ENCODE peak calls at places on chromosomes 11 and 22, in eight cellular contexts. H is spleen, Z is lower lobe of right lung, G is hepatocyte, F is body of pancreas, D is esophagus squamous epithelium, L is HCT116, J is IMR-90. I is an unnamed sample.
A peak's percentile ranks its signal among the peaks of the same experiment; 100 is the strongest.

GRCh38 chr11:61800331-61801281 is 7.9 kb downstream of the FEN1 start:
- DNase-seq in Z (no peak), H (no peak), J (peak; percentile 68), G (no peak), F (no peak), L (no peak), D (no peak), I (no peak)

GRCh38 chr22:32897400-32897799 is 95.9 kb downstream of the TIMP3 start:
- DNase-seq in F (no peak), L (no peak), G (peak; percentile 59), J (peak; percentile 43), Z (no peak), H (no peak), D (no peak), I (no peak)

GRCh38 chr22:23113847-23114720 is 27.7 kb downstream of the RSPH14 start:
- DNase-seq in J (no peak), L (no peak), D (no peak), G (no peak), Z (no peak), F (no peak), H (no peak), I (no peak)

GRCh38 chr22:45101828-45102227 is 61.9 kb upstream of the NUP50 start:
- DNase-seq in F (peak; percentile 54), D (no peak), G (peak; percentile 69), L (no peak), Z (peak; percentile 55), J (peak; percentile 72), H (peak; percentile 79), I (no peak)

GRCh38 chr11:27402450-27402849 is 39.4 kb upstream of the CCDC34 start:
- DNase-seq in G (no peak), D (no peak), H (no peak), J (no peak), F (no peak), Z (no peak), L (no peak), I (no peak)

GRCh38 chr11:120116966-120117365 is 20.9 kb downstream of the TRIM29 start:
- DNase-seq in H (no peak), J (no peak), F (no peak), L (no peak), Z (no peak), G (no peak), D (no peak), I (no peak)

GRCh38 chr11:93564895-93565294 is 21.7 kb upstream of the SMCO4 start:
- DNase-seq in F (no peak), H (no peak), D (no peak), Z (no peak), G (peak; percentile 22), L (no peak), J (no peak), I (no peak)

GRCh38 chr22:26722159-26722558 is 64.8 kb downstream of the MIAT start:
- DNase-seq in F (no peak), J (peak; percentile 63), D (no peak), Z (no peak), L (no peak), G (no peak), H (no peak), I (no peak)

GRCh38 chr11:116984589-116984988 is 113.6 kb downstream of the SIK3 start:
- DNase-seq in F (no peak), L (no peak), J (peak; percentile 98), Z (no peak), G (peak; percentile 17), H (no peak), D (no peak), I (no peak)

GRCh38 chr22:36379593-36380361 is 8.0 kb downstream of the MYH9 start:
- DNase-seq in F (no peak), H (peak; percentile 89), G (peak; percentile 13), J (peak; percentile 59), Z (no peak), L (no peak), D (no peak), I (peak; percentile 82)

GRCh38 chr11:115548878-115549528 is 44.8 kb upstream of the CADM1 start:
- DNase-seq in L (no peak), D (no peak), Z (no peak), H (no peak), F (peak; percentile 65), J (no peak), G (peak; percentile 86), I (no peak)

GRCh38 chr11:120217941-120218694 is 7.3 kb downstream of the OAF start:
- DNase-seq in G (no peak), H (no peak), L (no peak), F (peak; percentile 35), D (no peak), J (no peak), Z (no peak), I (no peak)

GRCh38 chr22:29043906-29044575 is 17.6 kb downstream of the C22orf31 start:
- DNase-seq in D (no peak), F (no peak), L (no peak), G (no peak), H (no peak), J (peak; percentile 66), Z (no peak), I (no peak)

GRCh38 chr11:109604506-109604905 is 182.5 kb downstream of the C11orf87 start:
- DNase-seq in J (no peak), G (no peak), L (no peak), H (no peak), D (no peak), F (no peak), Z (no peak), I (no peak)

GRCh38 chr11:7577883-7578242 is 64.1 kb downstream of the PPFIBP2 start:
- DNase-seq in H (no peak), J (peak; percentile 49), Z (no peak), D (no peak), F (no peak), L (no peak), G (peak; percentile 43), I (peak; percentile 55)

GRCh38 chr11:45885921-45886721 is 670 bp downstream of the MAPK8IP1 start:
- DNase-seq in G (no peak), J (no peak), D (no peak), L (no peak), Z (no peak), H (no peak), F (no peak), I (no peak)

GRCh38 chr11:21761000-21761399 is 431.9 kb upstream of the ANO5 start:
- DNase-seq in D (no peak), Z (no peak), H (no peak), L (no peak), G (no peak), F (no peak), J (no peak), I (no peak)

GRCh38 chr11:65293909-65294381 is 20.7 kb upstream of the CDC42EP2 start:
- DNase-seq in H (no peak), G (no peak), F (peak; percentile 47), D (no peak), L (no peak), J (no peak), Z (no peak), I (no peak)

GRCh38 chr11:60125962-60126585 is 37.6 kb downstream of the MS4A2 start:
- DNase-seq in H (no peak), J (no peak), Z (no peak), D (no peak), F (no peak), G (no peak), L (no peak), I (no peak)

GRCh38 chr11:118928870-118929495 is 3.3 kb upstream of the BCL9L start:
- DNase-seq in H (peak; percentile 92), G (peak; percentile 84), Z (peak; percentile 65), J (peak; percentile 41), F (peak; percentile 76), D (no peak), L (no peak), I (peak; percentile 81)

GRCh38 chr22:33678523-33678922 is 241.8 kb downstream of the LARGE1 start:
- DNase-seq in D (no peak), G (no peak), H (no peak), F (no peak), J (no peak), Z (no peak), L (no peak), I (no peak)

GRCh38 chr22:24443668-24444067 is 16.3 kb downstream of the ADORA2A start:
- DNase-seq in L (no peak), G (no peak), H (no peak), F (no peak), J (no peak), Z (no peak), D (no peak), I (no peak)

GRCh38 chr22:26168199-26168915 is 905 bp upstream of the SEZ6L start:
- DNase-seq in F (no peak), J (no peak), L (no peak), G (no peak), Z (no peak), D (no peak), H (no peak), I (no peak)

GRCh38 chr11:106234794-106235193 is 157.3 kb downstream of the AASDHPPT start:
- DNase-seq in J (no peak), D (no peak), H (no peak), L (no peak), Z (no peak), F (no peak), G (no peak), I (no peak)
- H3K9me3 ChIP-seq in J (no peaks in the 10 kb centered on the region), D (no peaks in the 10 kb centered on the region), H (peaks cover 7% of the 10 kb centered on the region), L (no peaks in the 10 kb centered on the region), Z (no peaks in the 10 kb centered on the region), F (no peaks in the 10 kb centered on the region), G (no peaks in the 10 kb centered on the region), I (no peaks in the 10 kb centered on the region)

GRCh38 chr22:46684706-46685105 is 53.3 kb downstream of the CERK start:
- DNase-seq in G (no peak), Z (no peak), L (no peak), H (no peak), J (no peak), F (peak; percentile 16), D (no peak), I (no peak)
- H3K9me3 ChIP-seq in G (no peaks in the 10 kb centered on the region), Z (no peaks in the 10 kb centered on the region), L (no peaks in the 10 kb centered on the region), H (no peaks in the 10 kb centered on the region), J (no peaks in the 10 kb centered on the region), F (no peaks in the 10 kb centered on the region), D (no peaks in the 10 kb centered on the region), I (no peaks in the 10 kb centered on the region)

DNA sequence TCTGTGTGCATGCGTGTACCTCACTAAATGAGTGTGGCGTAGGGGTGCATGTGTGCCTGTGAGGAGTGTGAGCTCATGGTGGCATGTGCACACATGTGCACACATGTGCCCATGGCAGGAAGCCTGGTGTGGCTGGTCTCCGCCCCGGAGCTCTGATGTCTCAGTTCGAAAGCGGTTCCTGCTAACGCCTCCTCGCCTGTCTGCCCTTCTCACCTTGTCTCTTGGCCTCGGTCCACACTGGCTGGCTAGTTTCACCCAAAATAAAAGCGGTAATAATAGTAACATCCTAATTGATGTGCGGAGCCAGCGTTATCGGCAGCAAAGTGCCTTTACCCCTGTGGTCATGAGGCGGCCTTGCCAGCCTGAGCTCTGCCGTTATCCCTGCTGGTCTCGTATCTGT is 1190.4 kb downstream of the BRD1 start:
- DNase-seq in F (no peak), G (no peak), J (no peak), L (no peak), Z (no peak), H (no peak), D (no peak), I (no peak)
- H3K9me3 ChIP-seq in F (no peaks in the 10 kb centered on the region), G (no peaks in the 10 kb centered on the region), J (peaks cover 35% of the 10 kb centered on the region), L (no peaks in the 10 kb centered on the region), Z (no peaks in the 10 kb centered on the region), H (no peaks in the 10 kb centered on the region), D (no peaks in the 10 kb centered on the region), I (no peaks in the 10 kb centered on the region)

DNA sequence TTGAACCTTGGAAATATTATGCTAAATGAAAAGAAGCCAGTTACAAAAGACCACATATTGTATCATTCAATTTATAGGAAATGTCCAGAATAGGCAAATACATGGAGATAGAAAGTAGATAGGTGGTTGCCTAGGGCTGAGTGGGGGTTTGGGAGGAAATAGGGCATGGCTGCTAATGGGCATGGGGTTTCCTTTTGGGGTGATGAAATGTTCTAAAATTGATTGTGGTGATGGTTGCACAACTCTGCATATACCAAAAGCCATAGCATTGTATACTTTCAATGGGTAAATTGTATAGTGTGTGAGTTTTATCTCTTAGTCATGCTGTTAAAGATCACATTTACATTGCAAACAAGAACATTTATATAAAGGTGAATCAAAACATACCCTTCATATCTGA is 48.7 kb downstream of the LDLRAD3 start:
- DNase-seq in D (no peak), J (no peak), F (no peak), H (no peak), Z (no peak), L (no peak), G (no peak), I (no peak)
- H3K9me3 ChIP-seq in D (no peaks in the 10 kb centered on the region), J (no peaks in the 10 kb centered on the region), F (no peaks in the 10 kb centered on the region), H (no peaks in the 10 kb centered on the region), Z (no peaks in the 10 kb centered on the region), L (no peaks in the 10 kb centered on the region), G (no peaks in the 10 kb centered on the region), I (no peaks in the 10 kb centered on the region)